ENCODE peak calls at places on chromosomes 1 and 21, in four cellular contexts. N, Z, W and X are unnamed samples.

GRCh38 chr1:56097713-56098112 is 481.6 kb downstream of the PLPP3 start:
- DNase-seq in N (peak; percentile 11), Z (no peak), W (no peak), X (no peak)

GRCh38 chr21:42302292-42302650 is 12.9 kb downstream of the TFF3 start:
- DNase-seq in N (no peak), Z (no peak), W (no peak), X (no peak)

GRCh38 chr1:230292739-230293720 is 133.1 kb downstream of the PGBD5 start:
- DNase-seq in W (no peak), Z (no peak), N (no peak), X (no peak)

GRCh38 chr21:35199733-35200015 is 150.6 kb upstream of the RUNX1 start:
- DNase-seq in N (no peak), W (no peak), Z (no peak), X (no peak)

GRCh38 chr21:31092867-31093266 is 54.6 kb upstream of the KRTAP19-8 start:
- DNase-seq in W (no peak), Z (no peak), N (no peak), X (no peak)

GRCh38 chr21:31752352-31752751 is 20.4 kb upstream of the SCAF4 start:
- DNase-seq in Z (no peak), W (no peak), N (peak; percentile 22), X (no peak)

GRCh38 chr1:233094269-233094668 is 143.9 kb downstream of the NTPCR start:
- DNase-seq in W (no peak), Z (no peak), N (no peak), X (no peak)

GRCh38 chr1:46533179-46533864 is 18.1 kb downstream of the KNCN start:
- DNase-seq in Z (peak; percentile 33), W (peak; percentile 60), N (peak; percentile 63), X (no peak)

GRCh38 chr1:178941849-178942248 is 71.0 kb upstream of the ANGPTL1 start:
- DNase-seq in W (no peak), N (peak; percentile 52), Z (no peak), X (no peak)

GRCh38 chr1:230333590-230334446 is 92.3 kb downstream of the PGBD5 start:
- DNase-seq in N (no peak), W (no peak), Z (no peak), X (no peak)

GRCh38 chr1:179816196-179816960 is 61.2 kb downstream of the TOR1AIP2 start:
- DNase-seq in W (no peak), N (peak; percentile 57), Z (no peak), X (no peak)

GRCh38 chr1:61692155-61692783 is 32.7 kb downstream of the TM2D1 start:
- DNase-seq in W (no peak), N (peak; percentile 55), Z (no peak), X (no peak)

GRCh38 chr1:208731976-208732821 is 488.0 kb upstream of the PLXNA2 start:
- DNase-seq in Z (peak; percentile 63), N (peak; percentile 5), W (no peak), X (no peak)

GRCh38 chr1:226132731-226133503 is 53.6 kb downstream of the ACBD3 start:
- DNase-seq in N (no peak), W (peak; percentile 61), Z (peak; percentile 42), X (no peak)

GRCh38 chr1:1034438-1034759 is 14.5 kb downstream of the AGRN start:
- DNase-seq in Z (no peak), N (no peak), W (no peak), X (no peak)

GRCh38 chr1:24108334-24109165 is 3.4 kb downstream of the MYOM3 start:
- DNase-seq in N (peak; percentile 93), W (peak; percentile 25), Z (no peak), X (peak; percentile 51)

GRCh38 chr1:172383541-172383940 is 36.9 kb upstream of the C1orf105 start:
- DNase-seq in N (peak; percentile 88), Z (no peak), W (no peak), X (no peak)

GRCh38 chr1:175514309-175515001 is 228.9 kb downstream of the TNR start:
- DNase-seq in N (peak; percentile 78), Z (peak; percentile 21), W (no peak), X (no peak)

GRCh38 chr1:192448026-192448578 is 127.5 kb upstream of the RGS1 start:
- DNase-seq in Z (no peak), W (no peak), N (peak; percentile 54), X (no peak)

GRCh38 chr1:56414728-56415224 is 164.6 kb downstream of the PLPP3 start:
- DNase-seq in W (no peak), Z (no peak), N (no peak), X (no peak)

GRCh38 chr1:42756956-42757891 is 9.6 kb downstream of the P3H1 start:
- DNase-seq in N (peak; percentile 64), W (no peak), Z (peak; percentile 71), X (no peak)

GRCh38 chr1:151037032-151037431 is 646 bp downstream of the BNIPL start:
- DNase-seq in W (no peak), N (no peak), Z (no peak), X (no peak)
- TF ChIP-seq CTCF in W (no peak), N (no peak), Z (no peak), X (no peak)

DNA sequence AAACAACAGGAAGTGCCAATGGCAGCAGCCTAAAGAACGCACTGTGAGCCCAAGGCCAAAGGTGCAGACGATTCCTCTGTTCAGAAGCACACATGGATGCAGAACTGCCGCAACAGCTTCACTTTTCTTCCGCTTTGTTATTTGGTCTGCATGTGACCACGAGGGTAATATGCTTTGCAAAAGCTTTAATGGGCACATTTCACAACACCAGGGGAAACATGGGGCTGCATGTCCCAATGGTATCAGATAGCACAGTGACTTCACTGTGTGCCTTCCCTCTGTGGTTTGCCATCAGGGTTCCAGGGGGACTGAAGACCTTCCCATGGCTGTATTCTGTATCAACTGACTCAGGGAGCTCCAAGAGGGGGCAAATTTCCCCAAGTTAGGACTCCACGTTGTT is 28.3 kb downstream of the THAP3 start:
- DNase-seq in Z (no peak), N (no peak), W (no peak), X (no peak)
- H3K4me3 ChIP-seq in Z (no peak overlapping the region), N (no peak overlapping the region), W (no peak overlapping the region), X (no peak overlapping the region)

GRCh38 chr1:118304722-118305344 is 119.8 kb upstream of the SPAG17 start:
- DNase-seq in W (no peak), Z (peak; percentile 18), N (peak; percentile 18), X (no peak)
- TF ChIP-seq CTCF in W (peak; percentile 32), Z (peak; percentile 52), N (peak; percentile 64), X (peak; percentile 69)

GRCh38 chr1:245330951-245331350 is 176.2 kb downstream of the KIF26B start:
- DNase-seq in N (no peak), W (no peak), Z (no peak), X (no peak)
- H3K4me3 ChIP-seq in N (no peak overlapping the region), W (no peak overlapping the region), Z (no peak overlapping the region), X (no peak overlapping the region)

GRCh38 chr1:150429805-150430204 is 57.4 kb upstream of the TARS2 start:
- DNase-seq in N (no peak), W (no peak), Z (peak; percentile 14), X (no peak)
- TF ChIP-seq CTCF in N (no peak), W (peak; percentile 12), Z (no peak), X (no peak)